ENCODE peak calls at places on chromosomes 12 and 14, in four cellular contexts. K is T-helper 1 cell; Z is right atrium auricular region; Y is activated naive CD4-positive, alpha-beta T cell. B is an unnamed sample.

GRCh38 chr12:56914724-56915123 is 19.5 kb downstream of the SDR9C7 start:
- DNase-seq in K (no peak), Z (no peak), Y (no peak), B (no peak)

GRCh38 chr12:2185751-2186341 is 133.1 kb downstream of the CACNA1C start:
- DNase-seq in K (no peak), Z (no peak), Y (no peak), B (no peak)

GRCh38 chr14:60356921-60357550 is 108.0 kb downstream of the PPM1A start:
- DNase-seq in K (no peak), Z (no peak), Y (no peak), B (no peak)

GRCh38 chr12:11798856-11799530 is 149.5 kb downstream of the ETV6 start:
- DNase-seq in K (no peak), Z (no peak), Y (no peak), B (no peak)

GRCh38 chr12:109875572-109876131 is 4.7 kb downstream of the GLTP start:
- DNase-seq in K (no peak), Z (no peak), Y (no peak), B (no peak)

GRCh38 chr14:100762089-100762515 is 35.4 kb downstream of the DLK1 start:
- DNase-seq in K (no peak), Z (no peak), Y (no peak), B (no peak)

GRCh38 chr12:95599880-95600279 is 48.6 kb upstream of the USP44 start:
- DNase-seq in K (no peak), Z (no peak), Y (no peak), B (no peak)

GRCh38 chr12:47820631-47821345 is 1.1 kb upstream of the HDAC7 start:
- DNase-seq in K (no peak), Z (peak), Y (no peak), B (no peak)

GRCh38 chr12:23217716-23218115 is 592.7 kb downstream of the ETNK1 start:
- DNase-seq in K (no peak), Z (no peak), Y (no peak), B (no peak)

GRCh38 chr12:109309441-109310246 is 560 bp upstream of the FOXN4 start:
- DNase-seq in K (no peak), Z (no peak), Y (no peak), B (peak)

GRCh38 chr14:64683264-64683663 is 21.0 kb upstream of the PLEKHG3 start:
- DNase-seq in K (no peak), Z (no peak), Y (no peak), B (no peak)

GRCh38 chr12:2291182-2291832 is 238.5 kb downstream of the CACNA1C start:
- DNase-seq in K (no peak), Z (no peak), Y (no peak), B (peak)

GRCh38 chr12:69388371-69388770 is 28.8 kb downstream of the YEATS4 start:
- DNase-seq in K (no peak), Z (no peak), Y (no peak), B (no peak)

GRCh38 chr12:4270670-4271432 is 2.7 kb upstream of the CCND2 start:
- DNase-seq in K (no peak), Z (peak), Y (no peak), B (peak)

GRCh38 chr12:89731614-89732013 is 23.0 kb upstream of the ATP2B1 start:
- DNase-seq in K (no peak), Z (no peak), Y (no peak), B (no peak)

GRCh38 chr14:92942136-92942535 is 19.2 kb downstream of the CHGA start:
- DNase-seq in K (no peak), Z (no peak), Y (no peak), B (no peak)

GRCh38 chr12:71476513-71476912 is 36.9 kb downstream of the LGR5 start:
- DNase-seq in K (no peak), Z (no peak), Y (no peak), B (no peak)

GRCh38 chr12:4939418-4940023 is 29.8 kb downstream of the KCNA1 start:
- DNase-seq in K (no peak), Z (no peak), Y (no peak), B (no peak)

GRCh38 chr14:105041841-105042765 is 21.2 kb upstream of the CDCA4 start:
- DNase-seq in K (no peak), Z (no peak), Y (no peak), B (no peak)

GRCh38 chr12:20024194-20024593 is 344.1 kb upstream of the PDE3A start:
- DNase-seq in K (no peak), Z (no peak), Y (no peak), B (no peak)

B was measured in stimulated activated naive CD8-positive, alpha-beta T cell treated with anti-CD3 and anti-CD28 coated beads, Interleukin-15, Interleukin-2, amounts not matched to agents 100 U/mL and 50 U/mL, for 24 hours.